ENCODE peak calls at places on chromosomes 1 and 21, in eight cellular contexts. Q, K, Y, S, E, M, V and N are unnamed samples. For H3K4me1, the result is how much of the 10 kb centered on the place peaks cover.

GRCh38 chr1:231855395-231855794 is 228.8 kb downstream of the DISC1 start:
- DNase-seq in M (no peak), V (no peak), K (no peak), S (no peak), E (no peak), Y (no peak), Q (no peak), N (no peak)

GRCh38 chr1:103063911-103064310 is 44.4 kb downstream of the COL11A1 start:
- DNase-seq in Q (no peak), M (no peak), V (no peak), K (no peak), S (no peak), E (no peak), Y (no peak), N (no peak)

GRCh38 chr21:44438531-44439210 is 16.6 kb upstream of the LRRC3 start:
- DNase-seq in M (peak), E (no peak), V (no peak), S (no peak), Y (peak), Q (no peak), K (peak), N (peak)

GRCh38 chr1:234675561-234675960 is 65.6 kb upstream of the IRF2BP2 start:
- DNase-seq in Y (no peak), K (no peak), E (no peak), V (no peak), Q (no peak), S (no peak), M (no peak), N (no peak)

GRCh38 chr1:67013573-67013972 is 40.4 kb downstream of the SLC35D1 start:
- DNase-seq in V (no peak), K (no peak), S (no peak), Q (no peak), Y (no peak), M (no peak), E (no peak), N (no peak)

GRCh38 chr1:66349277-66349676 is 184.7 kb upstream of the SGIP1 start:
- DNase-seq in M (no peak), Q (no peak), S (no peak), V (no peak), Y (no peak), E (no peak), K (no peak), N (no peak)

GRCh38 chr1:93000751-93001175 is 39.5 kb upstream of the DIPK1A start:
- DNase-seq in E (no peak), M (no peak), Q (no peak), Y (no peak), V (no peak), K (no peak), S (no peak), N (no peak)

GRCh38 chr1:112982328-112982727 is 26.3 kb upstream of the SLC16A1 start:
- DNase-seq in V (no peak), Q (no peak), S (no peak), M (no peak), Y (no peak), K (no peak), E (no peak), N (no peak)

GRCh38 chr1:24984800-24985552 is 54.9 kb upstream of the RUNX3 start:
- DNase-seq in V (no peak), E (no peak), Y (no peak), K (no peak), M (peak), S (peak), Q (peak), N (no peak)

GRCh38 chr1:204445860-204446412 is 34.3 kb upstream of the PPP1R15B start:
- DNase-seq in V (no peak), E (no peak), M (peak), Y (no peak), K (no peak), Q (peak), S (peak), N (no peak)

GRCh38 chr1:5099558-5099957 is 445.1 kb downstream of the AJAP1 start:
- DNase-seq in S (no peak), E (no peak), K (no peak), M (no peak), V (no peak), Y (no peak), Q (peak), N (no peak)

GRCh38 chr21:33655591-33656221 is 13.4 kb downstream of the ITSN1 start:
- DNase-seq in V (no peak), K (no peak), S (no peak), M (no peak), Q (peak), Y (peak), E (no peak), N (no peak)

GRCh38 chr21:21076051-21076450 is 77.8 kb downstream of the NCAM2 start:
- DNase-seq in Q (no peak), K (no peak), M (no peak), Y (no peak), E (no peak), S (no peak), V (no peak), N (no peak)

GRCh38 chr1:32904797-32905196 is 3.6 kb upstream of the TMEM54 start:
- DNase-seq in K (no peak), Y (no peak), Q (no peak), E (peak), S (no peak), V (no peak), M (no peak), N (no peak)

GRCh38 chr1:67298762-67299161 is 8.9 kb upstream of the IL12RB2 start:
- DNase-seq in M (no peak), S (no peak), E (no peak), Q (no peak), K (no peak), Y (no peak), V (no peak), N (no peak)

GRCh38 chr1:203546274-203546673 is 52.3 kb downstream of the OPTC start:
- DNase-seq in V (no peak), K (no peak), E (no peak), Q (no peak), Y (no peak), S (no peak), M (no peak), N (no peak)

GRCh38 chr1:15299811-15300210 is 52.8 kb downstream of the FHAD1 start:
- DNase-seq in E (no peak), Y (no peak), V (no peak), Q (no peak), K (no peak), M (no peak), S (no peak), N (no peak)

GRCh38 chr1:200112308-200112707 is 84.8 kb downstream of the NR5A2 start:
- DNase-seq in Y (no peak), M (no peak), S (no peak), V (no peak), E (no peak), Q (no peak), K (no peak), N (no peak)

GRCh38 chr1:222334026-222334680 is 213.8 kb downstream of the HHIPL2 start:
- DNase-seq in S (no peak), Q (no peak), E (no peak), V (no peak), K (no peak), Y (no peak), M (no peak), N (no peak)

GRCh38 chr21:46190491-46191131 is 6.4 kb upstream of the SPATC1L start:
- DNase-seq in M (no peak), Q (no peak), V (no peak), K (no peak), E (no peak), Y (no peak), S (no peak), N (no peak)

GRCh38 chr1:202200669-202201068 is 7.1 kb downstream of the LGR6 start:
- DNase-seq in Q (no peak), S (no peak), M (no peak), E (peak), V (no peak), K (peak), Y (no peak), N (peak)
- H3K4me1 ChIP-seq in Q (under half), S (under half), M (under half), E (half or more), V (under half), K (under half), Y (under half), N (under half)

GRCh38 chr1:230067441-230067870 is 418 bp downstream of the GALNT2 start:
- DNase-seq in V (peak), S (peak), K (peak), E (no peak), Q (no peak), M (peak), Y (no peak), N (no peak)

GRCh38 chr1:230067871-230068814 is 1.1 kb downstream of the GALNT2 start:
- DNase-seq in Q (peak), E (peak), Y (no peak), V (no peak), S (peak), K (peak), M (peak), N (peak)

GRCh38 chr1:230066466-230067404 is at the start of gene GALNT2:
- DNase-seq in M (peak), Q (peak), S (peak), E (peak), V (peak), K (peak), Y (no peak), N (peak)

GRCh38 chr1:230064283-230064682 is 2.8 kb upstream of the GALNT2 start:
- DNase-seq in E (no peak), V (no peak), S (no peak), K (no peak), Q (no peak), Y (no peak), M (no peak), N (no peak)

GRCh38 chr1:230066036-230066435 is 1.0 kb upstream of the GALNT2 start:
- DNase-seq in E (no peak), Q (no peak), Y (no peak), S (no peak), M (no peak), K (no peak), V (no peak), N (no peak)
- H3K4me3 ChIP-seq in E (peak), Q (peak), Y (no peak), S (peak), M (peak), K (peak), V (peak), N (peak)

GRCh38 chr1:21671915-21672314 is 2.8 kb upstream of the RAP1GAP start:
- DNase-seq in M (no peak), Q (no peak), K (no peak), V (no peak), S (no peak), E (no peak), Y (no peak), N (no peak)

GRCh38 chr1:21669287-21670058 is at the start of gene RAP1GAP:
- DNase-seq in Y (no peak), K (no peak), E (no peak), M (no peak), V (no peak), Q (peak), S (peak), N (no peak)

GRCh38 chr1:21669033-21669286 is 197 bp downstream of the RAP1GAP start:
- DNase-seq in E (no peak), M (no peak), Y (no peak), V (no peak), Q (no peak), S (no peak), K (no peak), N (no peak)

GRCh38 chr1:21670956-21671902 is 2.1 kb upstream of the RAP1GAP start:
- DNase-seq in S (no peak), K (no peak), Q (no peak), Y (no peak), M (no peak), V (no peak), E (no peak), N (no peak)

GRCh38 chr1:21670059-21670881 is 1.1 kb upstream of the RAP1GAP start:
- DNase-seq in Y (no peak), V (no peak), Q (peak), K (no peak), S (no peak), M (no peak), E (no peak), N (no peak)
- H3K4me1 ChIP-seq in Y (under half), V (under half), Q (under half), K (half or more), S (under half), M (under half), E (under half), N (half or more)

GRCh38 chr1:19361231-19362147 is 49.4 kb downstream of the SLC66A1 start:
- DNase-seq in V (no peak), S (no peak), E (no peak), Q (no peak), Y (peak), M (no peak), K (no peak), N (no peak)
- H3K4me3 ChIP-seq in V (no peak), S (no peak), E (no peak), Q (no peak), Y (no peak), M (no peak), K (no peak), N (no peak)

GRCh38 chr1:158013840-158014520 is 20.5 kb downstream of the KIRREL1 start:
- DNase-seq in Q (no peak), K (no peak), S (no peak), Y (no peak), V (peak), M (no peak), E (no peak), N (no peak)
- H3K4me1 ChIP-seq in Q (under half), K (under half), S (under half), Y (half or more), V (under half), M (under half), E (half or more), N (half or more)

GRCh38 chr1:50646526-50646925 is 223.3 kb upstream of the DMRTA2 start:
- DNase-seq in Q (no peak), V (no peak), Y (no peak), K (no peak), S (no peak), M (no peak), E (no peak), N (no peak)
- H3K4me3 ChIP-seq in Q (no peak), V (no peak), Y (no peak), K (no peak), S (no peak), M (no peak), E (no peak), N (no peak)